ENCODE peak calls at places on chromosomes 3 and 15, in seven cellular contexts. T is left cardiac atrium, L is NCI-H345, F is amniotic stem cell, J is type B pancreatic cell, W is COR-L47, E is T-cell. O is an unnamed sample.

GRCh38 chr3:149151843-149152242 is 22.4 kb downstream of the HPS3 start:
- DNase-seq in T (no peak), L (no peak), F (no peak), J (no peak), W (no peak), E (no peak), O (no peak)

GRCh38 chr15:98737122-98737521 is 88.8 kb downstream of the IGF1R start:
- DNase-seq in T (no peak), L (no peak), F (no peak), J (no peak), W (no peak), E (no peak), O (no peak)

GRCh38 chr3:57068437-57069089 is 8.1 kb downstream of the SPATA12 start:
- DNase-seq in T (peak; percentile 53), L (no peak), F (no peak), J (no peak), W (no peak), E (no peak), O (no peak)

GRCh38 chr3:140420621-140421357 is 257.1 kb upstream of the TRIM42 start:
- DNase-seq in T (peak; percentile 36), L (no peak), F (peak; percentile 46), J (no peak), W (no peak), E (no peak), O (no peak)

GRCh38 chr3:157127831-157128767 is 31.8 kb downstream of the CCNL1 start:
- DNase-seq in T (peak; percentile 83), L (no peak), F (peak; percentile 65), J (no peak), W (no peak), E (peak; percentile 58), O (no peak)

GRCh38 chr3:14306167-14306566 is 96.2 kb upstream of the SLC6A6 start:
- DNase-seq in T (peak; percentile 40), L (no peak), F (no peak), J (no peak), W (no peak), E (no peak), O (no peak)

GRCh38 chr15:31456329-31457060 is 129.9 kb downstream of the KLF13 start:
- DNase-seq in T (no peak), L (no peak), F (no peak), J (no peak), W (no peak), E (no peak), O (no peak)

GRCh38 chr3:141019244-141019643 is 31.9 kb upstream of the SPSB4 start:
- DNase-seq in T (no peak), L (no peak), F (no peak), J (no peak), W (no peak), E (no peak), O (no peak)

GRCh38 chr3:151307583-151307982 is 9.0 kb downstream of the GPR87 start:
- DNase-seq in T (no peak), L (no peak), F (no peak), J (no peak), W (no peak), E (no peak), O (no peak)

GRCh38 chr3:134708025-134708597 is 57.3 kb upstream of the KY start:
- DNase-seq in T (no peak), L (no peak), F (no peak), J (no peak), W (no peak), E (no peak), O (no peak)

GRCh38 chr3:113783463-113783862 is 36.6 kb downstream of the ATP6V1A start:
- DNase-seq in T (no peak), L (no peak), F (peak; percentile 78), J (no peak), W (no peak), E (no peak), O (no peak)

GRCh38 chr15:71252036-71252898 is 137.0 kb downstream of the THSD4 start:
- DNase-seq in T (no peak), L (no peak), F (peak; percentile 55), J (no peak), W (no peak), E (no peak), O (no peak)

GRCh38 chr15:82900511-82900910 is 52.0 kb downstream of the HOMER2 start:
- DNase-seq in T (no peak), L (no peak), F (no peak), J (no peak), W (no peak), E (no peak), O (no peak)

GRCh38 chr3:107899996-107900651 is 190.7 kb downstream of the CD47 start:
- DNase-seq in T (no peak), L (no peak), F (no peak), J (no peak), W (no peak), E (no peak), O (no peak)

GRCh38 chr15:93105510-93105909 is 16.5 kb upstream of the RGMA start:
- DNase-seq in T (no peak), L (peak; percentile 3), F (no peak), J (no peak), W (no peak), E (no peak), O (no peak)

GRCh38 chr3:48018841-48019240 is 2.6 kb upstream of the MAP4 start:
- DNase-seq in T (no peak), L (no peak), F (no peak), J (no peak), W (no peak), E (no peak), O (no peak)

GRCh38 chr15:89654847-89655805 is at the start of gene KIF7:
- DNase-seq in T (no peak), L (peak; percentile 52), F (no peak), J (no peak), W (peak; percentile 28), E (no peak), O (peak; percentile 27)

GRCh38 chr3:189195302-189195701 is 23.5 kb downstream of the TPRG1 start:
- DNase-seq in T (no peak), L (no peak), F (no peak), J (no peak), W (no peak), E (no peak), O (no peak)

GRCh38 chr15:99424131-99424571 is 141.6 kb upstream of the MEF2A start:
- DNase-seq in T (no peak), L (no peak), F (no peak), J (no peak), W (no peak), E (no peak), O (no peak)

GRCh38 chr3:189331002-189331418 is 159.2 kb downstream of the TPRG1 start:
- DNase-seq in T (no peak), L (no peak), F (no peak), J (no peak), W (no peak), E (no peak), O (no peak)

GRCh38 chr15:65055201-65055870 is 10.1 kb downstream of the SLC51B start:
- DNase-seq in T (no peak), L (no peak), F (no peak), J (no peak), W (no peak), E (no peak), O (no peak)

GRCh38 chr15:101355678-101356464 is 60.8 kb upstream of the SNRPA1 start:
- DNase-seq in T (no peak), L (no peak), F (no peak), J (peak; percentile 55), W (no peak), E (no peak), O (no peak)

GRCh38 chr3:46127503-46127902 is 80.6 kb downstream of the CCR1 start:
- DNase-seq in T (no peak), L (no peak), F (peak; percentile 59), J (no peak), W (no peak), E (no peak), O (no peak)

GRCh38 chr3:37935290-37935668 is 55.3 kb upstream of the VILL start:
- DNase-seq in T (no peak), L (no peak), F (no peak), J (no peak), W (no peak), E (no peak), O (no peak)

GRCh38 chr15:52765779-52766178 is 24.4 kb downstream of the ONECUT1 start:
- DNase-seq in T (no peak), L (no peak), F (no peak), J (no peak), W (peak; percentile 20), E (no peak), O (no peak)

GRCh38 chr15:65382146-65382491 is 4.3 kb upstream of the IGDCC3 start:
- DNase-seq in T (no peak), L (no peak), F (no peak), J (no peak), W (no peak), E (no peak), O (no peak)

GRCh38 chr3:69166446-69166845 is 44.1 kb upstream of the LMOD3 start:
- DNase-seq in T (no peak), L (no peak), F (no peak), J (no peak), W (no peak), E (no peak), O (no peak)

GRCh38 chr3:38602576-38603250 is 46.8 kb downstream of the SCN5A start:
- DNase-seq in T (no peak), L (no peak), F (no peak), J (no peak), W (no peak), E (no peak), O (no peak)

GRCh38 chr3:37676885-37677284 is 184.8 kb upstream of the CTDSPL start:
- DNase-seq in T (no peak), L (no peak), F (no peak), J (no peak), W (no peak), E (no peak), O (no peak)

GRCh38 chr15:101348643-101349496 is 53.8 kb upstream of the SNRPA1 start:
- DNase-seq in T (no peak), L (no peak), F (no peak), J (peak; percentile 48), W (no peak), E (no peak), O (no peak)

GRCh38 chr3:126451511-126451910 is 24.2 kb downstream of the ZXDC start:
- DNase-seq in T (no peak), L (no peak), F (no peak), J (no peak), W (no peak), E (no peak), O (no peak)

O was measured in NCI-H1105.